ENCODE peak calls at places on chromosomes 16 and 17, in nine cellular contexts. G is Panc1, H is HTR-8/SVneo, J is A549, F is GDM1, D is fibroblast of the conjunctiva, M is T-cell, X is PC-3, L is HL-60. S is an unnamed sample.
A peak's percentile ranks its signal among the peaks of the same experiment; 100 is the strongest.

GRCh38 chr17:46878055-46878454 is 26.7 kb downstream of the WNT9B start:
- DNase-seq in H (no peak), L (peak; percentile 7), G (no peak), F (no peak), J (no peak), M (no peak), X (no peak), D (no peak), S (no peak)

GRCh38 chr17:43760254-43760852 is 1.8 kb upstream of the SOST start:
- DNase-seq in J (peak; percentile 96), L (peak; percentile 71), X (peak; percentile 98), H (peak; percentile 94), M (peak; percentile 79), D (peak; percentile 91), G (peak; percentile 78), F (peak; percentile 77), S (peak; percentile 91)

GRCh38 chr17:41403409-41404023 is 6.1 kb upstream of the KRT31 start:
- DNase-seq in J (no peak), M (no peak), H (no peak), L (no peak), X (no peak), D (no peak), F (no peak), G (no peak), S (no peak)

GRCh38 chr16:85812031-85812807 is 12.7 kb downstream of the COX4I1 start:
- DNase-seq in F (no peak), H (no peak), J (no peak), M (no peak), L (no peak), D (no peak), G (no peak), X (no peak), S (no peak)

GRCh38 chr17:64940055-64940454 is 20.8 kb upstream of the LRRC37A3 start:
- DNase-seq in G (no peak), L (no peak), M (no peak), D (no peak), H (no peak), X (peak; percentile 61), F (no peak), J (no peak), S (no peak)

GRCh38 chr17:51722994-51723393 is 435.5 kb downstream of the CA10 start:
- DNase-seq in M (no peak), H (no peak), F (no peak), L (no peak), X (no peak), J (no peak), G (no peak), D (no peak), S (no peak)

GRCh38 chr16:31695667-31696066 is 168.0 kb downstream of the AHSP start:
- DNase-seq in L (no peak), F (peak; percentile 75), X (no peak), H (no peak), M (peak; percentile 22), D (no peak), G (no peak), J (no peak), S (no peak)

GRCh38 chr16:2874584-2875362 is 8.2 kb upstream of the FLYWCH2 start:
- DNase-seq in H (peak; percentile 50), M (peak; percentile 30), X (peak; percentile 71), J (peak; percentile 87), F (peak; percentile 74), D (peak; percentile 66), L (peak; percentile 63), G (no peak), S (peak; percentile 89)

GRCh38 chr17:16877102-16877501 is 94.8 kb downstream of the TNFRSF13B start:
- DNase-seq in J (no peak), L (no peak), X (peak; percentile 11), M (no peak), D (no peak), G (no peak), F (no peak), H (no peak), S (no peak)

GRCh38 chr16:13032911-13033310 is 131.5 kb downstream of the SHISA9 start:
- DNase-seq in J (no peak), H (no peak), L (no peak), X (no peak), G (no peak), M (no peak), F (no peak), D (no peak), S (no peak)

GRCh38 chr16:3306078-3306477 is 781 bp downstream of the ZNF75A start:
- DNase-seq in F (no peak), L (no peak), H (no peak), X (no peak), M (no peak), J (no peak), G (no peak), D (no peak), S (no peak)

GRCh38 chr17:28745777-28746473 is 2.1 kb downstream of the TRAF4 start:
- DNase-seq in L (no peak), F (no peak), X (peak; percentile 88), J (peak; percentile 55), D (no peak), M (no peak), G (no peak), H (no peak), S (peak; percentile 56)

GRCh38 chr17:19750020-19750572 is 2.0 kb upstream of the ALDH3A1 start:
- DNase-seq in X (no peak), G (no peak), J (no peak), M (no peak), L (no peak), D (no peak), H (no peak), F (no peak), S (no peak)

GRCh38 chr16:4675864-4676786 is 17.2 kb upstream of the NUDT16L1 start:
- DNase-seq in M (peak; percentile 44), H (no peak), J (no peak), G (no peak), L (no peak), X (no peak), F (peak; percentile 61), D (no peak), S (no peak)

S was measured in LoVo.